ENCODE peak calls at places on chromosome 9, in five cellular contexts. R, H, Z, D and M are unnamed samples.

GRCh38 chr9:133023117-133023890 is 7.5 kb upstream of the GTF3C5 start:
- DNase-seq in R (no peak), H (no peak), Z (no peak), D (peak; percentile 67), M (no peak)

GRCh38 chr9:114616684-114617520 is 5.8 kb downstream of the TMEM268 start:
- DNase-seq in R (peak; percentile 13), H (peak; percentile 67), Z (peak; percentile 57), D (peak; percentile 83), M (peak; percentile 26)

GRCh38 chr9:137149367-137149766 is 10.4 kb downstream of the GRIN1 start:
- DNase-seq in R (no peak), H (no peak), Z (no peak), D (no peak), M (no peak)

GRCh38 chr9:103169798-103170197 is 174.7 kb downstream of the CYLC2 start:
- DNase-seq in R (no peak), H (no peak), Z (no peak), D (no peak), M (no peak)

GRCh38 chr9:18331808-18332209 is 142.1 kb upstream of the ADAMTSL1 start:
- DNase-seq in R (no peak), H (no peak), Z (no peak), D (no peak), M (no peak)

GRCh38 chr9:71729816-71730526 is 38.3 kb downstream of the CEMIP2 start:
- DNase-seq in R (no peak), H (no peak), Z (no peak), D (no peak), M (no peak)

GRCh38 chr9:105413486-105414068 is 34.3 kb upstream of the FSD1L start:
- DNase-seq in R (no peak), H (no peak), Z (no peak), D (peak; percentile 23), M (no peak)

GRCh38 chr9:20012232-20012631 is 223.4 kb upstream of the SLC24A2 start:
- DNase-seq in R (no peak), H (no peak), Z (no peak), D (no peak), M (no peak)

GRCh38 chr9:72557549-72557948 is 36.1 kb downstream of the TMC1 start:
- DNase-seq in R (no peak), H (no peak), Z (peak; percentile 48), D (peak; percentile 23), M (no peak)

GRCh38 chr9:99824378-99825157 is 2.9 kb downstream of the NR4A3 start:
- DNase-seq in R (no peak), H (no peak), Z (no peak), D (peak; percentile 58), M (no peak)

GRCh38 chr9:113388833-113389232 is 12.0 kb upstream of the HDHD3 start:
- DNase-seq in R (no peak), H (no peak), Z (no peak), D (peak; percentile 62), M (no peak)

GRCh38 chr9:92738661-92739081 is 26.0 kb downstream of the BICD2 start:
- DNase-seq in R (no peak), H (no peak), Z (no peak), D (no peak), M (no peak)

GRCh38 chr9:132644251-132644650 is 25.5 kb downstream of the DDX31 start:
- DNase-seq in R (no peak), H (no peak), Z (no peak), D (no peak), M (no peak)

GRCh38 chr9:95005276-95006141 is 279.0 kb downstream of the AOPEP start:
- DNase-seq in R (no peak), H (no peak), Z (no peak), D (no peak), M (no peak)

GRCh38 chr9:115013998-115014397 is 83.6 kb upstream of the TNFSF8 start:
- DNase-seq in R (no peak), H (peak; percentile 36), Z (peak; percentile 56), D (peak; percentile 76), M (peak; percentile 15)

GRCh38 chr9:71744754-71745521 is 23.4 kb downstream of the CEMIP2 start:
- DNase-seq in R (no peak), H (no peak), Z (no peak), D (no peak), M (no peak)

GRCh38 chr9:114273461-114273881 is 49.4 kb upstream of the ORM1 start:
- DNase-seq in R (no peak), H (peak; percentile 5), Z (no peak), D (no peak), M (no peak)

GRCh38 chr9:137486545-137487453 is 27.7 kb upstream of the NSMF start:
- DNase-seq in R (no peak), H (no peak), Z (no peak), D (no peak), M (no peak)

GRCh38 chr9:110799396-110799795 is 130.8 kb downstream of the MUSK start:
- DNase-seq in R (no peak), H (no peak), Z (no peak), D (no peak), M (no peak)

GRCh38 chr9:122821278-122821952 is 7.0 kb downstream of the PDCL start:
- DNase-seq in R (no peak), H (peak; percentile 27), Z (peak; percentile 30), D (peak; percentile 40), M (no peak)

GRCh38 chr9:27457445-27457844 is 66.6 kb upstream of the IFNK start:
- DNase-seq in R (no peak), H (peak; percentile 36), Z (no peak), D (peak; percentile 83), M (no peak)

GRCh38 chr9:98985596-98985995 is 41.9 kb downstream of the COL15A1 start:
- DNase-seq in R (no peak), H (no peak), Z (no peak), D (no peak), M (no peak)

GRCh38 chr9:109817146-109817845 is 37.3 kb downstream of the PALM2AKAP2 start:
- DNase-seq in R (no peak), H (no peak), Z (no peak), D (no peak), M (no peak)

GRCh38 chr9:93675336-93676150 is 99.2 kb downstream of the PHF2 start:
- DNase-seq in R (no peak), H (peak; percentile 13), Z (no peak), D (peak; percentile 5), M (no peak)

GRCh38 chr9:112242147-112242804 is 67.2 kb upstream of the SUSD1 start:
- DNase-seq in R (no peak), H (no peak), Z (no peak), D (no peak), M (no peak)

GRCh38 chr9:87570000-87570834 is 72.5 kb downstream of the DAPK1 start:
- DNase-seq in R (no peak), H (no peak), Z (no peak), D (no peak), M (no peak)

DNA sequence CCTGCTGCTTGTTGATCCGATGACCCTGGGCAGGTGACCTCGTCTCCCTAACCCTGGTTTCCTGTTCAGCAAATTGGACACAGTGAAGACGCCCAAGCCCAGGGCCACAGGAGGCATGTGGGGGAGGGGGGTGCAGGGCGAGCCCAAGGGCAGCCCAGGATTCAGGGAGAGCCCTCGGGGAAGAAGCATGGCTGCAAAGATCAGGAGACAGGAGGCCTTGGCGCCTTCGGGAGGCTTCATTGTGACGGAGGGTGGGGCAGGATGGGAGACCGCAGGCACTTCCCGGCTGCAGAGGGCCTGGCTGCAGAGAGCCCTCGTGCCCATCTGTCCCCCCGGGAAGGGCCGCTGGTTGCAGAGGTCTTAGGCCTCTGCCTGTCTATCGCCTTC is 6.2 kb downstream of the ASS1 start:
- DNase-seq in R (no peak), H (peak; percentile 38), Z (no peak), D (no peak), M (no peak)
- H3K27ac ChIP-seq in R (peak overlapping the region; percentile 20), H (peak overlapping the region; percentile 92), Z (peak overlapping the region; percentile 16), D (peak overlapping the region; percentile 79), M (no peak overlapping the region)

GRCh38 chr9:79698988-79699387 is 127.2 kb downstream of the TLE4 start:
- DNase-seq in R (no peak), H (no peak), Z (no peak), D (no peak), M (no peak)

GRCh38 chr9:79701651-79702050 is 129.9 kb downstream of the TLE4 start:
- DNase-seq in R (no peak), H (peak; percentile 20), Z (no peak), D (peak; percentile 13), M (no peak)

GRCh38 chr9:79705704-79706103 is 133.9 kb downstream of the TLE4 start:
- DNase-seq in R (no peak), H (no peak), Z (no peak), D (no peak), M (no peak)

GRCh38 chr9:79699479-79699878 is 127.7 kb downstream of the TLE4 start:
- DNase-seq in R (no peak), H (no peak), Z (no peak), D (no peak), M (no peak)

DNA sequence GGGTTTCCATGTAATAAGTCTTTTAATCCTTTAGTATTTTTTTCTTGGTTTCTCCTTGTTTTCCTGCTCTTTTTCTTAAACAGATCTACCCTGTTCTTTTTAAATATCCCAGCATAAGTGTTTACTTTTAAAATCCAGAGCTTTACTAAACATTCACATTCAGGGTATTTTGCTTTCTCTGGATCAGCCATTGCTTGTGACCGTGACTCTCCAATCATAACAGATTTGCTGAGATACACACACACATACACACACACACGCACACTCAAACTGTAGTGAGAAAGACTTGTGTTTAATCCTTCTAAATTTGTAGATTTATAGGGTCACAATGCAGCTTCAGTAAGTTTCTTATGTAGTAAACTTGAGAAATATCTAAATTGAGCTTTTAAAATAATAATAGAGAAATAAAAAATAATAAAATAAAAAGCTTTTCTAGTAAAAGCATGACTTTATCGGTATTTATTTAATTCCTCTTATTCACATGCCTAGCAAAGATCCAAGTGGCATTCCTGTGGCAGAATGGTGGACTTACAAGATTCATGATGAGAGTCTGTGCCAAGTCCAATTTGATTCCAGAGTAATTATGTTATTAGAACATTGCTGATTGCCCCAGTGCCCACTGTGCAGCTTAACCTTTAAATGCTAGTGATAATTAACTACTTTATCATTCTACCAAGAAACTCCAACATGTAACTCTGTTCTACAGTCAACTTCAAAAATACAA is 129.0 kb downstream of the TLE4 start:
- DNase-seq in R (no peak), H (no peak), Z (no peak), D (no peak), M (no peak)
- H3K4me1 ChIP-seq in R (peaks cover 9% of the 10 kb centered on the region), H (no peaks in the 10 kb centered on the region), Z (no peaks in the 10 kb centered on the region), D (no peaks in the 10 kb centered on the region), M (no peaks in the 10 kb centered on the region)

GRCh38 chr9:34256104-34256503 is 73.0 kb downstream of the KIF24 start:
- DNase-seq in R (no peak), H (no peak), Z (peak; percentile 35), D (no peak), M (no peak)
- TF ChIP-seq CTCF in R (no peak), H (peak; percentile 30), Z (peak; percentile 25), D (no peak), M (no peak)

DNA sequence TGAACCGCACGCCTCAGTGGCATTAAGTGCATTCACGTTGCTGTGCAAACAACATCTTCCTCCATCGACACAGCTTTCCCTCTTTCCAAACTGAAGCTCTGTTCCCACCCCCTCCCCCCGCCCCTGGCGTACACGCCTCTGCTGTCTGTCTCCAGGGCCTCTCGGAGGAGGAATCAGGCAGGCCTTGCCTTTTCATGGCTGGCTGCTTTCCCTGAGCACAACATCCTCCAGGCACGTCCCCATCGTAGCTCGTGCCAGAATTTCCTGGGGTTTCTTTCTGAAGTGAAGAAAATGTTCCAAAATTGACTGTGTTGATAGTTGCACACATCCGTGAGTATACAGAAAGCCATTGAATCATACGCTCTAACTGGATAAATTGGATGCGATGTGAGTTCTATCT is 22.3 kb upstream of the TMEM250 start:
- DNase-seq in R (no peak), H (no peak), Z (no peak), D (no peak), M (no peak)
- H3K27ac ChIP-seq in R (no peak overlapping the region), H (no peak overlapping the region), Z (no peak overlapping the region), D (no peak overlapping the region), M (no peak overlapping the region)